ENCODE peak calls at places on chromosomes 7 and 10, in four cellular contexts. Z is IMR-90, H is H1, J is H9. R is an unnamed sample.

GRCh38 chr7:141533149-141533949 is 17.9 kb upstream of the AGK start:
- DNase-seq in H (peak), Z (peak), J (peak), R (peak)

GRCh38 chr10:22156750-22157149 is 61.1 kb downstream of the EBLN1 start:
- DNase-seq in Z (no peak), J (no peak), H (peak), R (no peak)

GRCh38 chr10:56633876-56634452 is 272.9 kb upstream of the ZWINT start:
- DNase-seq in J (no peak), H (no peak), Z (no peak), R (no peak)

GRCh38 chr10:48523212-48523819 is 81.6 kb downstream of the ARHGAP22 start:
- DNase-seq in Z (peak), J (peak), H (no peak), R (peak)

GRCh38 chr7:22452142-22452763 is 47.7 kb downstream of the STEAP1B start:
- DNase-seq in Z (no peak), J (peak), H (peak), R (peak)

GRCh38 chr7:56110611-56111010 is 4.3 kb upstream of the CHCHD2 start:
- DNase-seq in J (no peak), H (no peak), Z (no peak), R (no peak)

GRCh38 chr7:133077394-133077793 is 4.5 kb downstream of the CHCHD3 start:
- DNase-seq in J (no peak), H (no peak), Z (no peak), R (peak)

GRCh38 chr10:6601224-6601805 is 21.2 kb upstream of the PRKCQ start:
- DNase-seq in J (no peak), Z (no peak), H (no peak), R (no peak)

GRCh38 chr10:131169146-131169545 is 142.4 kb downstream of the TCERG1L start:
- DNase-seq in Z (no peak), H (peak), J (peak), R (no peak)

GRCh38 chr10:128056303-128057050 is 69.7 kb downstream of the MKI67 start:
- DNase-seq in J (no peak), Z (no peak), H (no peak), R (no peak)

GRCh38 chr10:99279626-99280111 is 44.0 kb upstream of the HPSE2 start:
- DNase-seq in Z (peak), H (no peak), J (no peak), R (peak)

GRCh38 chr10:121167534-121168243 is 316.5 kb downstream of the WDR11 start:
- DNase-seq in H (no peak), J (no peak), Z (no peak), R (no peak)

GRCh38 chr7:22356855-22357310 is at the start of gene RAPGEF5:
- DNase-seq in J (peak), H (peak), Z (no peak), R (peak)

GRCh38 chr7:144835166-144835611 is 664 bp downstream of the TPK1 start:
- DNase-seq in Z (peak), H (no peak), J (peak), R (peak)

GRCh38 chr7:69517985-69518731 is 80.1 kb upstream of the AUTS2 start:
- DNase-seq in Z (no peak), J (peak), H (peak), R (no peak)

GRCh38 chr10:99660662-99661369 is 1.5 kb downstream of the ENTPD7 start:
- DNase-seq in J (no peak), Z (peak), H (no peak), R (peak)

GRCh38 chr7:131625817-131626372 is 69.5 kb upstream of the PODXL start:
- DNase-seq in Z (peak), H (peak), J (peak), R (peak)
- H4K5ac ChIP-seq in Z (peak), H (peak), J (no peak), R (no peak)

GRCh38 chr10:368579-369255 is 233.5 kb downstream of the ZMYND11 start:
- DNase-seq in Z (no peak), J (no peak), H (no peak), R (no peak)
- H3K27ac ChIP-seq in Z (no peak), J (no peak), H (no peak), R (no peak)

GRCh38 chr7:156307193-156307592 is 333.4 kb upstream of the RNF32 start:
- DNase-seq in Z (no peak), H (no peak), J (no peak), R (no peak)
- H4K5ac ChIP-seq in Z (no peak), H (no peak), J (no peak), R (no peak)

GRCh38 chr10:17200035-17200884 is 1.2 kb downstream of the TRDMT1 start:
- DNase-seq in H (no peak), J (no peak), Z (no peak), R (no peak)
- H3K27ac ChIP-seq in H (no peak), J (no peak), Z (peak), R (no peak)

GRCh38 chr7:129341838-129342806 is 92.1 kb upstream of the STRIP2 start:
- DNase-seq in Z (no peak), H (no peak), J (no peak), R (no peak)

GRCh38 chr7:129343099-129343700 is 91.0 kb upstream of the STRIP2 start:
- DNase-seq in H (no peak), Z (peak), J (no peak), R (peak)

GRCh38 chr7:129338450-129338849 is 95.8 kb upstream of the STRIP2 start:
- DNase-seq in Z (no peak), J (no peak), H (no peak), R (peak)

DNA sequence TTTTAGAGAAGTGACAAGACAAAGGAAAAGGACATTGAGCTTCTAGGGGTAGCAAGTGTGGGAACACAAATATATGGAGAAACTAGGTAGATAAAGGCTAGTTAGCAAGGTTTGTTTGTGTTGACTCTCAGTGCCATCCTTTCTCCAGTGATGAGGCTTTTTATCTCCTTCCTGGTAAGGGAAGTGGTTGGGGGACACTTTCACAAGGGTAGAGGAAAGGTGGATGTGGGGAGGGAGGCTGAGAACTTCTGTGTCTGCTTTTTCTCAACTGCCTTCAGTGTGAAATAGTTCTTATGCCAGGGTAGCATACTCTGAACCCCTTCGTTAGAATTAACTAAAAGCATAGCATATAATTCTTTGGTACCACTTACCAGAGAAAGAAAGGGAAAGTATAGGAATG is 93.0 kb upstream of the STRIP2 start:
- DNase-seq in J (no peak), H (no peak), Z (no peak), R (no peak)
- H4K5ac ChIP-seq in J (no peak), H (no peak), Z (no peak), R (no peak)

DNA sequence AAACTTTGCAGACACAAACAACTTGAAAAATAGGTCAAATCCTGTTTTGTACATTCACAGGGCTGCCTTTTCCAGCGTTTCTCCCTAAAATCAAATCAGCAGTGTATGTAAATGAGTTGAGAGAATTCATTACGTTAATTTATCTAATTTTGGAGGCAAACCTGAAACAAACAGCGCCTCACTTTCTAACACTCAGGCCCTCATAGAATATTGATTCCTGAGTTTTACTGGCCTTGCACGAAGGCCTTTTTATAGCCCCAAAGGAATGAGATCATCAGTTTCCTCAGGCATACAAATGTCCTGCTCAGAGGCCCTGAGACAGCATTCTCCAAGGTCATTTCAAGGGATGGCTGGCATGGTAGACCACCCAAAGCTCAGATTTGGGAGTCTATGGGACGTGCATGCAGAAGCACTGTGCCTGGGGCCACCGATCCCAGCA is 131.7 kb upstream of the CHST15 start:
- DNase-seq in H (no peak), J (no peak), Z (no peak), R (no peak)
- H3K27ac ChIP-seq in H (no peak), J (no peak), Z (no peak), R (no peak)

GRCh38 chr7:159140170-159140910 is 4.3 kb downstream of the VIPR2 start:
- DNase-seq in Z (no peak), H (peak), J (peak), R (no peak)

GRCh38 chr7:159138508-159138907 is 6.2 kb downstream of the VIPR2 start:
- DNase-seq in J (no peak), H (no peak), Z (no peak), R (no peak)

GRCh38 chr7:159139202-159139601 is 5.5 kb downstream of the VIPR2 start:
- DNase-seq in H (peak), Z (no peak), J (peak), R (no peak)

GRCh38 chr7:159141159-159141558 is 3.5 kb downstream of the VIPR2 start:
- DNase-seq in J (peak), H (peak), Z (no peak), R (no peak)

DNA sequence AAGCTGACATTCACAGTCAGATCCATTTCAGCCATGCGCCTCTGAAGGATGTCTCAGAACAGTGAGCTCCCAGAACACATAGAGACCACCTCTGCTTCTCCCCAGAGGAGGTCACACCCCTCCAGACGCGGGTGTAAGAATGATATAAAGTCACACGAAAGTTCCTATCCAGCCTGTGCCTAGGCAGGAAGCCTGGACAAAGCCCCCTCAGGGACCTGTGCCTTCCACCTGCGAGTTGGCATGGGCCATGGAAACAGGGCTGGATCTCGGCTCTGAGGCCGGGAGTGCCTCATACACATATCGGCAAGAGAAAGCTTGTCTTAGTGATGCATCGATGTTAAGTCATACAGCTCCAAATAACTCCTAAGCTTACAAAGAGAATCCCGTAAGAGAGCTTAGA is 5.0 kb downstream of the VIPR2 start:
- DNase-seq in H (peak), Z (no peak), J (no peak), R (no peak)
- H4K5ac ChIP-seq in H (no peak), Z (no peak), J (no peak), R (no peak)

GRCh38 chr7:2040893-2041270 is 191.9 kb downstream of the MAD1L1 start:
- DNase-seq in H (no peak), Z (no peak), J (peak), R (peak)
- H3K27ac ChIP-seq in H (no peak), Z (no peak), J (no peak), R (no peak)

R was measured in mesendoderm.